ENCODE peak calls at places on chromosomes 5 and 9, in eight cellular contexts. Q, R, K, S, N, V, W and Y are unnamed samples.

GRCh38 chr5:1570975-1571374 is 47.2 kb upstream of the LPCAT1 start:
- DNase-seq in Q (no peak), R (no peak), K (no peak), S (no peak), N (no peak), V (no peak), W (no peak), Y (no peak)

GRCh38 chr5:145948921-145949320 is 12.5 kb downstream of the SH3RF2 start:
- DNase-seq in Q (no peak), R (no peak), K (no peak), S (no peak), N (no peak), V (no peak), W (no peak), Y (no peak)

GRCh38 chr5:149782018-149782899 is 52.1 kb downstream of the PPARGC1B start:
- DNase-seq in Q (peak), R (no peak), K (no peak), S (no peak), N (peak), V (peak), W (no peak), Y (no peak)

GRCh38 chr9:94210616-94211603 is 48.2 kb upstream of the ZNF169 start:
- DNase-seq in Q (no peak), R (no peak), K (no peak), S (no peak), N (no peak), V (no peak), W (no peak), Y (no peak)

GRCh38 chr5:167639213-167639612 is 652.2 kb upstream of the WWC1 start:
- DNase-seq in Q (no peak), R (no peak), K (no peak), S (no peak), N (peak), V (no peak), W (no peak), Y (no peak)

GRCh38 chr9:100352201-100352726 is 478 bp downstream of the TEX10 start:
- DNase-seq in Q (peak), R (peak), K (peak), S (no peak), N (peak), V (peak), W (peak), Y (peak)

GRCh38 chr9:98335666-98336065 is 80.2 kb upstream of the TBC1D2 start:
- DNase-seq in Q (no peak), R (no peak), K (no peak), S (no peak), N (no peak), V (no peak), W (no peak), Y (no peak)

GRCh38 chr5:6372251-6373080 is 5.9 kb downstream of the MED10 start:
- DNase-seq in Q (peak), R (no peak), K (peak), S (no peak), N (no peak), V (no peak), W (no peak), Y (no peak)

GRCh38 chr9:110875275-110875674 is 163.0 kb downstream of the LPAR1 start:
- DNase-seq in Q (peak), R (peak), K (peak), S (no peak), N (no peak), V (peak), W (peak), Y (peak)

DNA sequence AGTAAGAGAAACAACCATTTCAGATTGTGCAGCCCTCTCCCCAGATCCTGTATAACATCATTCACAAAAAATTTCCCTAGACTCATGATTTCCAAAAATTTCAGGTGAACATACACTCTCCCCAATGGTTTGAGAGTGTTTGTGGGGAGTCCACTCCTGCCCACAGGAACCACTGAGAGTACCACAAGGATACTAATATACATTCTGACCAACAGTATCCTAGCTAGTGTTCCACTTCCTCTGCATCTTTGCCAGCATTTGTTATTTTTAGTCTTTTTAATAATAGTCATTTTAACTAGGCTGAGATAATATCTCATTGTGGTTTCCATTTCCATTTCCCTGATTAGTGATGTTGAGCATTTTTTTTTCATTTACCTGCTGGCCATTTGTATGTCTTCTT is 155.4 kb downstream of the DTWD2 start:
- DNase-seq in Q (no peak), R (no peak), K (no peak), S (no peak), N (no peak), V (no peak), W (no peak), Y (no peak)
- H3K4me3 ChIP-seq in Q (no peak), R (no peak), K (no peak), S (no peak), N (no peak), V (no peak), W (no peak), Y (no peak)

GRCh38 chr5:112346411-112347044 is 72.5 kb downstream of the EPB41L4A start:
- DNase-seq in Q (no peak), R (no peak), K (no peak), S (no peak), N (no peak), V (no peak), W (no peak), Y (no peak)
- TF ChIP-seq CTCF in Q (no peak), R (no peak), K (no peak), S (no peak), N (no peak), V (no peak), W (no peak), Y (no peak)

GRCh38 chr5:55621218-55621617 is 86.5 kb upstream of the PLPP1 start:
- DNase-seq in Q (no peak), R (no peak), K (peak), S (no peak), N (no peak), V (no peak), W (no peak), Y (no peak)
- H3K27ac ChIP-seq in Q (no peak), R (peak), K (peak), S (no peak), N (no peak), V (no peak), W (peak), Y (no peak)

DNA sequence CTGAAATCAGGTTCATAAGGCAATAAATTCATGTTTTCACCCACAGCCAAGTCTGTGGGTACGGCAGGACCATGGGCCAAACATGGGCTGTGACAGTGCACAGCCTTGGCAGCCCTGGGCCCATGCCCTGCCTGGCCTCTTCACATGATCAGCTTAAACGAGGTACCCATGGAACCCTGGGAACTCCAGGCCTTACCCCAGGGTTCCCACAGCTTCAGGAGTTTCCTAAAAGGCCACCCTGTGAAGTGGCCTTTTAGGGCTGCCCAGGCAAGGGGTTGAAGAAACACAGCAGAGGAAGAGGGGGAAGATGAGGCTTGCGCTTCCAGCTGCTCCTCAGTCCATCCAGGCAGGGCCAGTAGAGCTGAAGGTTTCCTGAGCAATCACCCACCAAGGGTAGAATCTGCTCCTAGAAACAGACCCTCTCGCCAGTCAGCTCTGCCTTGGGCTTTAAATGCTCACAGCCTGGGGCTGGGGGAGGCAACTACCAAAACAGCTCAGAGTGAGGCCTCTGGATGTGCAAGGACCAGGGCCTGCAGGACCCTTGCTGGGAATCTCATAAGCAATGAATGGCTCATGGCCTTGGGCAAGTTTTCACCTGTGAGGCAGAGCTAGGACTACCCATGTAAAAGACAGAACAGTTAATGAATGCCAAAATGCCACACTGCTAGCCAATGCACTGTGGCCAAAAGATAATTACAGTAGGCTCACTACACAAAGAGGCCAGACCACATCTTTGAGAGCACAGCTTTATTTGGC is 79.3 kb upstream of the LRRTM2 start:
- DNase-seq in Q (no peak), R (no peak), K (no peak), S (no peak), N (no peak), V (no peak), W (peak), Y (no peak)
- H3K4me3 ChIP-seq in Q (no peak), R (no peak), K (no peak), S (no peak), N (no peak), V (no peak), W (no peak), Y (no peak)

GRCh38 chr9:73162987-73163763 is 11.5 kb downstream of the ANXA1 start:
- DNase-seq in Q (no peak), R (no peak), K (no peak), S (no peak), N (no peak), V (no peak), W (no peak), Y (no peak)
- TF ChIP-seq CTCF in Q (no peak), R (peak), K (no peak), S (peak), N (peak), V (no peak), W (no peak), Y (no peak)

GRCh38 chr5:134579284-134579771 is 53.3 kb downstream of the SAR1B start:
- DNase-seq in Q (no peak), R (no peak), K (no peak), S (no peak), N (no peak), V (no peak), W (peak), Y (peak)
- H3K27ac ChIP-seq in Q (no peak), R (no peak), K (no peak), S (no peak), N (no peak), V (no peak), W (no peak), Y (no peak)

DNA sequence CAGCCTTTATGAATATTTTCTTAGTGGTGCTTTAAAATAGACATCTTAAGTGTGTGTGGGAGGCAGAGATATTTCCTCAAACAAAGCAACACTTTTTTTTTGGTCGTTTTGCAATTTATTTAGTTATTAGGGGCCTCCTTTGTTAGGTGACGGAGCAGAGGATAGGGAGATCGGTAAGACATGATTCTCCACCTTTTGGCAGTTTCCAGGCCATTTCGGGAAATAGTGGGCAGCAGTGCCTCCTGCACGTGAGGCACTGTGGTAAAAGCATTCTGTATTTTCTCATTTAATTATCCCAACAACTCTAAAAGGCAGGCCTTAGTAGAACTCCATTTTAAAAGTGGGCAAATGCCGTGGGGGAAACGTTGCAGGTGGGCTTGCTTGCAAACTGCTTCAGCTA is 1.9 kb downstream of the OCLN start:
- DNase-seq in Q (no peak), R (no peak), K (no peak), S (no peak), N (no peak), V (no peak), W (no peak), Y (no peak)
- H3K4me3 ChIP-seq in Q (no peak), R (peak), K (peak), S (peak), N (no peak), V (peak), W (no peak), Y (peak)